ENCODE peak calls at places on chromosomes 3 and 15, in eight cellular contexts. H is GM04504; K is activated CD4-positive, alpha-beta T cell treated with anti-CD3 and anti-CD28 coated beads, Interleukin-2, amount 50 U/mL, for 4 hours; F is GM03348; W is heart right ventricle; R is effector CD4-positive, alpha-beta T cell; D is T-helper 9 cell; C is progenitor cell of endocrine pancreas. J is an unnamed sample.

GRCh38 chr3:169668081-169668956 is 4.8 kb upstream of the MECOM start:
- DNase-seq in H (no peak), C (peak; percentile 54), K (no peak), W (peak; percentile 13), F (peak; percentile 35), D (no peak), R (no peak), J (no peak)

GRCh38 chr15:75640483-75641175 is 605 bp upstream of the IMP3 start:
- DNase-seq in D (peak; percentile 32), K (peak; percentile 42), F (no peak), H (no peak), R (peak; percentile 46), W (no peak), C (no peak), J (peak; percentile 43)

GRCh38 chr15:68815598-68815997 is 5.1 kb downstream of the ANP32A start:
- DNase-seq in C (no peak), H (no peak), D (no peak), W (no peak), F (no peak), K (no peak), R (no peak), J (no peak)

GRCh38 chr3:190645932-190646331 is 132.0 kb downstream of the IL1RAP start:
- DNase-seq in D (no peak), C (no peak), R (no peak), F (no peak), W (no peak), K (no peak), H (no peak), J (no peak)

GRCh38 chr3:194960446-194961032 is 274.9 kb downstream of the FAM43A start:
- DNase-seq in F (no peak), H (no peak), D (no peak), W (no peak), R (no peak), K (no peak), C (no peak), J (no peak)

GRCh38 chr15:51492528-51492927 is 130.0 kb downstream of the DMXL2 start:
- DNase-seq in K (no peak), D (no peak), W (no peak), C (no peak), F (no peak), R (no peak), H (no peak), J (no peak)

GRCh38 chr15:65980824-65981456 is 111.6 kb downstream of the RAB11A start:
- DNase-seq in D (no peak), R (no peak), C (peak; percentile 56), K (no peak), F (peak; percentile 89), H (peak; percentile 40), W (peak; percentile 32), J (no peak)

GRCh38 chr3:46168583-46168982 is 39.5 kb downstream of the CCR1 start:
- DNase-seq in C (no peak), F (no peak), W (no peak), H (no peak), D (no peak), R (no peak), K (no peak), J (no peak)

GRCh38 chr15:95439812-95440380 is 890.6 kb upstream of the NR2F2 start:
- DNase-seq in H (no peak), D (no peak), R (no peak), K (no peak), W (no peak), C (no peak), F (no peak), J (no peak)

GRCh38 chr15:68507447-68507846 is 71.3 kb upstream of the CORO2B start:
- DNase-seq in C (no peak), D (no peak), F (no peak), R (no peak), H (no peak), W (no peak), K (no peak), J (no peak)

GRCh38 chr3:45178131-45179023 is 32.2 kb upstream of the CDCP1 start:
- DNase-seq in D (no peak), F (no peak), H (no peak), K (no peak), R (no peak), C (no peak), W (no peak), J (no peak)

GRCh38 chr3:107600784-107601183 is 78.0 kb downstream of the BBX start:
- DNase-seq in F (no peak), K (no peak), C (no peak), R (no peak), W (no peak), D (no peak), H (no peak), J (no peak)

GRCh38 chr3:133944181-133944580 is 48.5 kb upstream of the RAB6B start:
- DNase-seq in W (no peak), R (no peak), F (no peak), H (no peak), K (no peak), C (no peak), D (no peak), J (no peak)

GRCh38 chr3:161443921-161444457 is 52.6 kb upstream of the OTOL1 start:
- DNase-seq in K (no peak), H (no peak), D (no peak), F (no peak), R (no peak), W (no peak), C (no peak), J (no peak)

GRCh38 chr15:74776851-74777768 is 4.8 kb upstream of the CSK start:
- DNase-seq in K (peak; percentile 41), F (no peak), W (no peak), C (no peak), H (no peak), D (peak; percentile 49), R (peak; percentile 53), J (no peak)

GRCh38 chr3:115713247-115713646 is 89.9 kb downstream of the GAP43 start:
- DNase-seq in F (peak; percentile 23), W (peak; percentile 21), K (no peak), H (no peak), C (no peak), D (no peak), R (no peak), J (no peak)

GRCh38 chr3:126293370-126294082 is 63.7 kb downstream of the KLF15 start:
- DNase-seq in R (no peak), H (no peak), K (no peak), F (peak; percentile 28), D (no peak), W (peak; percentile 15), C (no peak), J (no peak)

GRCh38 chr3:170344971-170345370 is 12.5 kb upstream of the SKIL start:
- DNase-seq in W (no peak), H (no peak), C (no peak), K (no peak), F (no peak), D (no peak), R (no peak), J (no peak)

GRCh38 chr3:123422457-123422856 is 26.4 kb downstream of the ADCY5 start:
- DNase-seq in D (no peak), H (no peak), R (no peak), K (no peak), F (no peak), C (no peak), W (no peak), J (no peak)

GRCh38 chr15:85485956-85486567 is 105.7 kb downstream of the AKAP13 start:
- DNase-seq in H (peak; percentile 52), C (peak; percentile 37), D (peak; percentile 35), R (peak; percentile 61), F (peak; percentile 64), W (peak; percentile 67), K (peak; percentile 11), J (peak; percentile 63)

GRCh38 chr15:86877171-86877631 is 797.5 kb downstream of the AGBL1 start:
- DNase-seq in C (no peak), F (no peak), K (no peak), D (no peak), W (no peak), R (no peak), H (no peak), J (no peak)